ENCODE peak calls at places on chromosomes 2 and 18, in seven cellular contexts. V is H1, Z is HCT116, T is HepG2, R is K562, N is SK-N-SH, E is GM12878. X is an unnamed sample.
A peak's percentile ranks its signal among the peaks of the same experiment; 100 is the strongest.

GRCh38 chr2:148540022-148540421 is 104.5 kb upstream of the EPC2 start:
- DNase-seq in E (no peak), N (no peak), R (no peak), V (no peak), T (no peak), Z (no peak), X (no peak)

GRCh38 chr18:3209859-3210569 is 9.8 kb downstream of the MYOM1 start:
- DNase-seq in T (no peak), V (no peak), E (peak; percentile 20), N (no peak), Z (no peak), R (no peak), X (no peak)

GRCh38 chr18:55588876-55589595 is 1.0 kb upstream of the TCF4 start:
- DNase-seq in N (peak; percentile 9), V (no peak), R (no peak), T (no peak), E (no peak), Z (no peak), X (no peak)

GRCh38 chr2:38187416-38188127 is 111.6 kb upstream of the CYP1B1 start:
- DNase-seq in E (no peak), N (no peak), T (no peak), R (no peak), Z (no peak), V (no peak), X (no peak)

GRCh38 chr2:215626063-215626462 is 190.2 kb upstream of the FN1 start:
- DNase-seq in E (no peak), R (no peak), Z (no peak), T (no peak), N (no peak), V (no peak), X (no peak)

GRCh38 chr2:42765686-42766085 is 1.8 kb upstream of the OXER1 start:
- DNase-seq in R (no peak), N (no peak), V (no peak), E (no peak), T (no peak), Z (no peak), X (no peak)

GRCh38 chr2:211690736-211691135 is 847.9 kb downstream of the ERBB4 start:
- DNase-seq in T (no peak), Z (no peak), E (no peak), N (no peak), V (no peak), R (no peak), X (no peak)

GRCh38 chr18:51767293-51767692 is 569.8 kb upstream of the MEX3C start:
- DNase-seq in V (no peak), E (no peak), N (no peak), T (no peak), R (no peak), Z (no peak), X (no peak)

GRCh38 chr2:235224410-235224809 is 269.4 kb upstream of the AGAP1 start:
- DNase-seq in T (no peak), E (no peak), V (no peak), Z (no peak), N (peak; percentile 64), R (no peak), X (no peak)

GRCh38 chr18:21868770-21869169 is 128.2 kb downstream of the MIB1 start:
- DNase-seq in E (no peak), N (no peak), Z (no peak), V (no peak), R (no peak), T (no peak), X (no peak)

GRCh38 chr18:55253814-55254213 is 294.6 kb upstream of the CCDC68 start:
- DNase-seq in R (no peak), E (no peak), V (no peak), Z (no peak), T (no peak), N (no peak), X (no peak)

GRCh38 chr2:165193178-165193777 is 10.6 kb downstream of the SCN3A start:
- DNase-seq in Z (no peak), N (no peak), V (no peak), E (peak; percentile 61), R (no peak), T (no peak), X (no peak)

GRCh38 chr2:64462940-64463339 is 9.0 kb downstream of the LGALSL start:
- DNase-seq in Z (no peak), N (no peak), T (no peak), V (no peak), R (no peak), E (no peak), X (no peak)

GRCh38 chr18:72833471-72833870 is 34.3 kb downstream of the NETO1 start:
- DNase-seq in E (no peak), R (no peak), V (no peak), T (no peak), Z (no peak), N (no peak), X (no peak)

GRCh38 chr2:150341982-150342680 is 145.3 kb downstream of the RND3 start:
- DNase-seq in T (no peak), Z (no peak), R (no peak), V (no peak), E (no peak), N (no peak), X (no peak)

GRCh38 chr2:109549016-109549595 is 64.7 kb downstream of the SEPTIN10 start:
- DNase-seq in E (no peak), V (no peak), N (no peak), R (no peak), T (no peak), Z (no peak), X (no peak)

GRCh38 chr2:234770081-234770506 is 181.7 kb upstream of the SH3BP4 start:
- DNase-seq in Z (no peak), V (no peak), R (no peak), E (no peak), T (no peak), N (peak; percentile 57), X (no peak)

GRCh38 chr2:168614291-168615018 is 158.4 kb downstream of the CERS6 start:
- DNase-seq in R (no peak), N (no peak), Z (no peak), V (peak; percentile 54), T (no peak), E (no peak), X (no peak)

GRCh38 chr2:667332-668000 is 9.7 kb downstream of the TMEM18 start:
- DNase-seq in E (no peak), T (peak; percentile 58), N (peak; percentile 76), Z (peak; percentile 22), V (no peak), R (peak; percentile 61), X (peak; percentile 59)

GRCh38 chr2:166610180-166610919 is 116.3 kb upstream of the SCN7A start:
- DNase-seq in E (no peak), V (peak; percentile 65), T (no peak), Z (no peak), N (no peak), R (no peak), X (peak; percentile 54)

GRCh38 chr2:102114290-102114721 is 28.2 kb upstream of the IL1R1 start:
- DNase-seq in T (peak; percentile 64), V (no peak), N (no peak), Z (no peak), E (peak; percentile 33), R (no peak), X (no peak)

GRCh38 chr2:80073134-80073561 is 231.4 kb downstream of the LRRTM1 start:
- DNase-seq in R (peak; percentile 55), Z (peak; percentile 12), N (peak; percentile 61), V (no peak), T (peak; percentile 60), E (peak; percentile 3), X (peak; percentile 31)

GRCh38 chr2:54653572-54654204 is 69.8 kb upstream of the EML6 start:
- DNase-seq in V (no peak), T (no peak), Z (no peak), N (no peak), E (no peak), R (no peak), X (no peak)

GRCh38 chr18:13120967-13121586 is 97.5 kb upstream of the LDLRAD4 start:
- DNase-seq in V (no peak), R (no peak), Z (no peak), T (no peak), N (no peak), E (no peak), X (no peak)

GRCh38 chr2:191951832-191952231 is 104.9 kb upstream of the CAVIN2 start:
- DNase-seq in Z (no peak), R (no peak), V (no peak), E (no peak), T (no peak), N (no peak), X (no peak)

GRCh38 chr2:40192864-40193669 is 258.8 kb downstream of the SLC8A1 start:
- DNase-seq in V (no peak), R (no peak), Z (no peak), N (no peak), E (no peak), T (no peak), X (no peak)

GRCh38 chr18:67199993-67200617 is 316.4 kb downstream of the DSEL start:
- DNase-seq in E (peak; percentile 11), V (no peak), Z (peak; percentile 8), N (peak; percentile 32), T (peak; percentile 53), R (no peak), X (no peak)

GRCh38 chr18:54957987-54958386 is 1.3 kb downstream of the CCDC68 start:
- DNase-seq in V (no peak), Z (no peak), T (no peak), E (no peak), N (no peak), R (no peak), X (peak; percentile 28)

GRCh38 chr2:179410552-179411356 is 146.1 kb upstream of the SESTD1 start:
- DNase-seq in V (peak; percentile 51), N (peak; percentile 48), Z (peak; percentile 60), R (peak; percentile 31), T (peak; percentile 77), E (no peak), X (peak; percentile 72)
- TF ChIP-seq JUND in V (no peak), N (no peak), Z (no peak), R (no peak), T (no peak), E (no peak), X (no peak)

DNA sequence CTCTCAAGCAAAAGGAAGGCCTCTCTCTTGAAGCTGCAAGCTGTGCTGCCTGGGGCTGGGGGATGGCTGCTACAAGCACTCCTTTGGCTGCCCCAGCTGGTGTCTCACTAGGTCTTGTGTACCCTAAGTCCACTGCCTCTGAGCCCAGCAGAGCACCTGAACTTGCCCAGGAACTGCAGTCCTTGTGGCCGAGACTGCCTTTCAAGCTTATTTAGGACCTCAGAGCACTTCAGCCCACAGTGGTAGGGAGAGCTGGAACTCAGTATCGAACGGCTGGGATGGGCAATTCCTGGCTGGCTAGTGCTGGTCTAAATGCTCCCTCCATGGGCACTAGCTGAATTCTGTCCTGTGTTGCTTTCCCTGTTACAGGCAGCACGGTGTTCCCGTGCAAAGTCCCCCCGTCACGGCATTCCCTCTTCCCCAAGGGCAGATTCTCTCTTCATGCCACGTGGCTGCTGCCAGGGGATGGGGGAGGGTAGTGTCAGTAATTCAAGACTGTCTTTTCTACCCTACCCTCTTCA is 25.9 kb downstream of the STPG4 start:
- DNase-seq in E (no peak), T (peak; percentile 58), N (no peak), R (no peak), V (peak; percentile 53), Z (no peak), X (no peak)
- TF ChIP-seq JUND in E (no peak), T (peak; percentile 27), N (no peak), R (no peak), V (no peak), Z (no peak), X (no peak)

GRCh38 chr18:10949655-10950054 is 199.7 kb downstream of the PIEZO2 start:
- DNase-seq in E (no peak), T (no peak), V (no peak), R (no peak), N (no peak), Z (no peak), X (no peak)
- TF ChIP-seq JUND in E (no peak), T (no peak), V (no peak), R (no peak), N (no peak), Z (no peak), X (no peak)

GRCh38 chr2:180776924-180777323 is 203.5 kb upstream of the UBE2E3 start:
- DNase-seq in T (no peak), E (no peak), N (no peak), R (no peak), Z (no peak), V (no peak), X (no peak)
- TF ChIP-seq JUND in T (no peak), E (no peak), N (no peak), R (no peak), Z (no peak), V (no peak), X (no peak)

X was measured in T47D.